ENCODE peak calls at places on chromosome 18, in four cellular contexts. B is GM12878, G is HepG2, H is K562. F is an unnamed sample.
A peak's percentile ranks its signal among the peaks of the same experiment; 100 is the strongest.

GRCh38 chr18:57188851-57189565 is 42.1 kb downstream of the BOD1L2 start:
- DNase-seq in B (no peak), G (no peak), H (no peak), F (no peak)

GRCh38 chr18:32460046-32460785 is 10.5 kb downstream of the GAREM1 start:
- DNase-seq in B (no peak), G (no peak), H (no peak), F (no peak)

GRCh38 chr18:35183846-35184245 is 57.0 kb upstream of the ZNF397 start:
- DNase-seq in B (no peak), G (no peak), H (no peak), F (no peak)

GRCh38 chr18:52715961-52716360 is 376.0 kb downstream of the DCC start:
- DNase-seq in B (no peak), G (no peak), H (no peak), F (no peak)

GRCh38 chr18:79890638-79891037 is 60.8 kb downstream of the SLC66A2 start:
- DNase-seq in B (no peak), G (no peak), H (no peak), F (no peak)

GRCh38 chr18:8667846-8668245 is 37.5 kb upstream of the MTCL1 start:
- DNase-seq in B (no peak), G (no peak), H (no peak), F (no peak)

GRCh38 chr18:54396755-54397154 is 39.0 kb downstream of the C18orf54 start:
- DNase-seq in B (no peak), G (no peak), H (no peak), F (no peak)

GRCh38 chr18:33665630-33666029 is 87.6 kb downstream of the ASXL3 start:
- DNase-seq in B (no peak), G (no peak), H (no peak), F (no peak)

GRCh38 chr18:72261562-72261961 is 282.6 kb downstream of the CBLN2 start:
- DNase-seq in B (no peak), G (no peak), H (no peak), F (no peak)

GRCh38 chr18:841647-842370 is 29.8 kb upstream of the YES1 start:
- DNase-seq in B (no peak), G (no peak), H (peak; percentile 79), F (no peak)

GRCh38 chr18:9613550-9614400 is 584 bp downstream of the PPP4R1 start:
- DNase-seq in B (no peak), G (peak; percentile 39), H (peak; percentile 83), F (peak; percentile 70)

GRCh38 chr18:39751161-39751560 is 2185.6 kb upstream of the CELF4 start:
- DNase-seq in B (no peak), G (no peak), H (no peak), F (no peak)

GRCh38 chr18:22385718-22386117 is 32.0 kb downstream of the CTAGE1 start:
- DNase-seq in B (no peak), G (no peak), H (no peak), F (no peak)

GRCh38 chr18:63882333-63883141 is 5.0 kb upstream of the SERPINB2 start:
- DNase-seq in B (no peak), G (no peak), H (no peak), F (no peak)

GRCh38 chr18:8142131-8142711 is 467.0 kb upstream of the RAB12 start:
- DNase-seq in B (no peak), G (no peak), H (peak; percentile 47), F (no peak)

GRCh38 chr18:39350916-39351315 is 1785.3 kb upstream of the CELF4 start:
- DNase-seq in B (no peak), G (no peak), H (no peak), F (no peak)

GRCh38 chr18:79723628-79724027 is 44.0 kb downstream of the CTDP1 start:
- DNase-seq in B (no peak), G (no peak), H (no peak), F (no peak)

GRCh38 chr18:5891361-5892215 is 3.7 kb downstream of the TMEM200C start:
- DNase-seq in B (no peak), G (no peak), H (no peak), F (peak; percentile 61)

GRCh38 chr18:51540562-51540961 is 343.1 kb upstream of the MEX3C start:
- DNase-seq in B (no peak), G (no peak), H (no peak), F (no peak)

GRCh38 chr18:52311331-52311730 is 28.7 kb upstream of the DCC start:
- DNase-seq in B (no peak), G (no peak), H (no peak), F (no peak)

GRCh38 chr18:41396861-41397260 is 558.2 kb upstream of the PIK3C3 start:
- DNase-seq in B (no peak), G (no peak), H (no peak), F (no peak)

GRCh38 chr18:62781893-62782292 is 66.6 kb downstream of the PHLPP1 start:
- DNase-seq in B (no peak), G (peak; percentile 29), H (no peak), F (no peak)

GRCh38 chr18:8696749-8697211 is 8.6 kb upstream of the MTCL1 start:
- DNase-seq in B (no peak), G (peak; percentile 24), H (peak; percentile 74), F (peak; percentile 95)

DNA sequence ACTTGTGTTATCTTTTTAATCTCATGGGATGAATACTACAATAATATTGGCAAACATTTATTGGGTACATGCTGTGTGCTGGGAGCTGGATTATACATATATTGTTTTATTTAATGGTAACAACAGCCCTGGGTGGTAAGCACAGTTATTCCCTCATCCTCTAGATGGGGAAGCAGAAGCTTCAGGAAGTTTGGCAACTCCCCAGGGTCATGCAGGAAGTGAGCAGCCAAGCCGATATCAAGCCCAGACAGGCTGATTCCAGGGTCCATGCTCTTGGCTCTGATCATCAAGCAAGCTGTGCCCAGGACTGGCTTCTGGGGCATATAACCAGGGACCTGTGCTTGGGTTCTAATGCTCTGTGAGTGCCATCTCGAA is 155.8 kb downstream of the ZNF516 start:
- DNase-seq in B (no peak), G (no peak), H (no peak), F (no peak)
- TF ChIP-seq CBX5 in B (no peak), G (no peak), H (no peak), F (no peak)

GRCh38 chr18:3250237-3251107 is 2.9 kb downstream of the MYL12A start:
- DNase-seq in B (no peak), G (no peak), H (no peak), F (no peak)

GRCh38 chr18:3252843-3253242 is 5.2 kb downstream of the MYL12A start:
- DNase-seq in B (no peak), G (no peak), H (no peak), F (no peak)

GRCh38 chr18:3254725-3255124 is 7.1 kb downstream of the MYL12A start:
- DNase-seq in B (no peak), G (no peak), H (no peak), F (no peak)

GRCh38 chr18:3251249-3251962 is 3.8 kb downstream of the MYL12A start:
- DNase-seq in B (no peak), G (no peak), H (no peak), F (no peak)

GRCh38 chr18:3251963-3252277 is 4.3 kb downstream of the MYL12A start:
- DNase-seq in B (no peak), G (no peak), H (no peak), F (no peak)
- TF ChIP-seq EP300 in B (no peak), G (no peak), H (no peak), F (no peak)

GRCh38 chr18:11494093-11494492 is 115.3 kb upstream of the SLC35G4 start:
- DNase-seq in B (no peak), G (peak; percentile 81), H (no peak), F (no peak)
- TF ChIP-seq CBX5 in B (no peak), G (no peak), H (no peak), F (no peak)

GRCh38 chr18:28581503-28582169 is 404.7 kb upstream of the CDH2 start:
- DNase-seq in B (no peak), G (no peak), H (no peak), F (no peak)
- TF ChIP-seq EP300 in B (no peak), G (no peak), H (no peak), F (no peak)

GRCh38 chr18:74498712-74499629 is 2.8 kb downstream of the CNDP2 start:
- DNase-seq in B (peak; percentile 56), G (no peak), H (peak; percentile 78), F (no peak)
- TF ChIP-seq CBX5 in B (no peak), G (no peak), H (no peak), F (no peak)

GRCh38 chr18:48529796-48530195 is 9.0 kb upstream of the CTIF start:
- DNase-seq in B (no peak), G (no peak), H (no peak), F (no peak)
- TF ChIP-seq EP300 in B (no peak), G (no peak), H (no peak), F (no peak)

GRCh38 chr18:46071615-46071893 is 506 bp downstream of the PSTPIP2 start:
- DNase-seq in B (no peak), G (no peak), H (peak; percentile 22), F (no peak)

GRCh38 chr18:46069524-46069923 is 2.5 kb downstream of the PSTPIP2 start:
- DNase-seq in B (no peak), G (no peak), H (no peak), F (no peak)

GRCh38 chr18:46071894-46072867 is at the start of gene PSTPIP2:
- DNase-seq in B (no peak), G (no peak), H (peak; percentile 72), F (no peak)

GRCh38 chr18:46070232-46070631 is 1.8 kb downstream of the PSTPIP2 start:
- DNase-seq in B (no peak), G (no peak), H (no peak), F (peak; percentile 35)

DNA sequence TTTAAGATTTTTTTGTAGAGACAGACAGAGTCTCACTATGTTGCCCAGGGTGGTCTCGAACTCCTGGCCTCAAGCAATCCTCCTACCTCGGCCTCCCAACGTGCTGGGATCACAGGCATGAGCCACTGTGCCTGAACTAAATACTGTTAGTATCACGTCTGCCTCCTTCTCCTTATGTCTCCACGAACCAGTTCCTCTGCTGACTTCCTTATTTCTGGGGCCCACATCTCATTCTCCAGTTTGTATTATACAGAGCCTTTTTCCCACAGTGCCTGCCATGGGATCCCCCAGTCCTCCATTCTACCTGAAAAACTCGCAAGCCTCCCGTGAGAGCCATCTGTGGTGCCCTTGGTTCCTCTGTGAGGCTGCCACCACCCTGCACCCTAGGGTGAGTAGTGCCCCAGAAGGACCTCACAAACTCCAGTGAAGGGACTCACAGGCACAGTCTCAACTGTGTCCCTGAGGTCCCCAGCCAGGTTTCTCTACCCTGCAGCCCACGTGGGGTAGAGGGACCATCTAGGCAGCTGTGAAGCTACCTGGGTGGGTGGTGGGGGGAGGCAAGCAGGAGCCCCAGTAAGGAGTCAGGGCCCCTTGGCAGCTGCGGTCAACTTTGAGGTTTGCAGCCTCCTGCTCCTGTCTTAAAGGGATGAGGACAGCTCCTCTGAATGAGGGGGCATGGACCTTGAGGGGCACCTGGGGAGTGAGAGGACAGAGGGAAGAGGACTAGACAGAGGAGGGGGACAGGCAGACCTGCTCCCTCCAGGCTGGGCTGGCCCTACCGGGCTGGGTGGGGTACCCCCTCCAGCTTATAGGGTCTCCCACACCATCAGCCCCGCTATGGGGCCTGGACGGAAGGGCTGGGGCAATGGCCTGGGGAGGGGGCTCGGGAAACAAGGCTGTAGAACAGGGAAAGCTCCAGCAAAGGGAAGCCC is 1.1 kb downstream of the PSTPIP2 start:
- DNase-seq in B (no peak), G (no peak), H (peak; percentile 22), F (peak; percentile 54)
- TF ChIP-seq CBX5 in B (no peak), G (no peak), H (no peak), F (no peak)

GRCh38 chr18:44342167-44342566 is 338.5 kb upstream of the SETBP1 start:
- DNase-seq in B (no peak), G (no peak), H (no peak), F (no peak)
- TF ChIP-seq EP300 in B (no peak), G (no peak), H (no peak), F (no peak)